ENCODE peak calls at places on chromosomes 7 and 10, in six cellular contexts. One of them, this sample, is unnamed.

GRCh38 chr10:46523119-46523880 is 33.2 kb downstream of the GPRIN2 start:
- DNase-seq in foreskin keratinocyte: no peak
- DNase-seq in suprapubic skin: peak; percentile 66
- DNase-seq in left ventricle myocardium inferior: peak; percentile 19
- DNase-seq in foreskin fibroblast: no peak
- DNase-seq in fibroblast of lung: peak; percentile 41
- DNase-seq in this sample: no peak

GRCh38 chr10:102322914-102323313 is 72.6 kb upstream of the NFKB2 start:
- DNase-seq in left ventricle myocardium inferior: no peak
- DNase-seq in suprapubic skin: no peak
- DNase-seq in fibroblast of lung: peak; percentile 78
- DNase-seq in foreskin fibroblast: no peak
- DNase-seq in foreskin keratinocyte: no peak
- DNase-seq in this sample: no peak

GRCh38 chr10:130714700-130715467 is 578.7 kb downstream of the GLRX3 start:
- DNase-seq in foreskin fibroblast: no peak
- DNase-seq in left ventricle myocardium inferior: no peak
- DNase-seq in foreskin keratinocyte: no peak
- DNase-seq in fibroblast of lung: no peak
- DNase-seq in suprapubic skin: no peak
- DNase-seq in this sample: no peak

GRCh38 chr7:30682131-30683083 is at the start of gene CRHR2:
- DNase-seq in suprapubic skin: no peak
- DNase-seq in fibroblast of lung: no peak
- DNase-seq in left ventricle myocardium inferior: peak; percentile 26
- DNase-seq in foreskin fibroblast: no peak
- DNase-seq in foreskin keratinocyte: no peak
- DNase-seq in this sample: no peak

GRCh38 chr7:16839646-16840045 is 34.8 kb upstream of the AGR2 start:
- DNase-seq in suprapubic skin: no peak
- DNase-seq in foreskin keratinocyte: no peak
- DNase-seq in fibroblast of lung: peak; percentile 49
- DNase-seq in foreskin fibroblast: peak; percentile 38
- DNase-seq in left ventricle myocardium inferior: no peak
- DNase-seq in this sample: no peak

GRCh38 chr10:104328916-104329710 is 9.2 kb downstream of the ITPRIP start:
- DNase-seq in suprapubic skin: peak; percentile 83
- DNase-seq in left ventricle myocardium inferior: no peak
- DNase-seq in foreskin keratinocyte: peak; percentile 96
- DNase-seq in foreskin fibroblast: peak; percentile 95
- DNase-seq in fibroblast of lung: peak; percentile 97
- DNase-seq in this sample: no peak

GRCh38 chr10:34235164-34235832 is 579.8 kb downstream of the PARD3 start:
- DNase-seq in foreskin keratinocyte: peak; percentile 29
- DNase-seq in suprapubic skin: no peak
- DNase-seq in fibroblast of lung: peak; percentile 89
- DNase-seq in left ventricle myocardium inferior: no peak
- DNase-seq in foreskin fibroblast: peak; percentile 50
- DNase-seq in this sample: no peak

GRCh38 chr10:3126741-3127342 is 45.7 kb downstream of the PITRM1 start:
- DNase-seq in suprapubic skin: no peak
- DNase-seq in left ventricle myocardium inferior: peak; percentile 56
- DNase-seq in foreskin fibroblast: peak; percentile 16
- DNase-seq in foreskin keratinocyte: no peak
- DNase-seq in fibroblast of lung: peak; percentile 16
- DNase-seq in this sample: no peak

GRCh38 chr10:100520811-100521210 is 1.1 kb upstream of the SEC31B start:
- DNase-seq in foreskin fibroblast: peak; percentile 70
- DNase-seq in left ventricle myocardium inferior: no peak
- DNase-seq in fibroblast of lung: peak; percentile 71
- DNase-seq in suprapubic skin: no peak
- DNase-seq in foreskin keratinocyte: peak; percentile 29
- DNase-seq in this sample: no peak

GRCh38 chr10:74039561-74040145 is 41.7 kb downstream of the VCL start:
- DNase-seq in suprapubic skin: no peak
- DNase-seq in foreskin fibroblast: peak; percentile 83
- DNase-seq in fibroblast of lung: peak; percentile 70
- DNase-seq in foreskin keratinocyte: no peak
- DNase-seq in left ventricle myocardium inferior: no peak
- DNase-seq in this sample: no peak

DNA sequence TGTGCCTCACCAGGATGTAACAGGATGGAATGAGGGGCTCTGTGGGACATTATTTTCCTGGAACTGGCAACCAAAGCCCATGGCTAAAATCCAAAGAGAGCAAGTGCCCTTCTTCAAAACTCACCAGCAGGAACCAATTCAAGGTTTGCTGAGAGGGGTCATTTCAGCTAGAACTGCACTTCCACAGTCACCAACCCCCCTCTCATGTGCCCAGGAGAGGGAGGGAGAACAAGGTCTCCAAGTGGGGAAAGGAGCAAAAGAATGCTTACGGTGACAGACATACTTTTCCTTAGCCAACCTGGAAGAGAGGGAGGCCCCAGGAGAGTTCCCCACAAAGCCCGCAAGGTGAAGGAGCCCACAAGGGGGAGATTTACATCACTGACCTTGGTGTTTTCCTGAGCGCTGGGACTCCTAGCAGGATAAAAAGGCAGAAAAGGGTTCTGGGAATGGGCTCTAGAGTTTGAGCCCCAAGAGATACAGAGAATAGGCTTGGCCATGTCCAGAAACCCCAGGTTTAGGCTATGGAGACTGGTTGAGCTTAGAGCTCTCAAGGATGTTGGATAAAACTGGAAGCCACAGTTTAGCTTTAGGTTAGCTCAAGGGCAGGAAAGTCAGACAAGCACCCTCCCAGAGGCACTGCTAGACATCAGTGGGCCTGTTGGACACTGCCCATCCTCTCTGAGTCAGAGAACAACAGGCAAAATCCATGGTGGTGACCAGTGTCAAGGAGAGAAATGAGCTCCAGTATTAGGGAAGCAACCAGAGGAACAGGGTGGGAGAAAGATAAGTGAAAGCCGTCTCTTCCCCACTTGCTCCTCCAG is 63.9 kb upstream of the GHITM start:
- DNase-seq in suprapubic skin: no peak
- DNase-seq in foreskin fibroblast: peak; percentile 48
- DNase-seq in foreskin keratinocyte: no peak
- DNase-seq in left ventricle myocardium inferior: no peak
- DNase-seq in fibroblast of lung: no peak
- DNase-seq in this sample: no peak
- TF ChIP-seq CTCF in suprapubic skin: no peak
- TF ChIP-seq CTCF in foreskin fibroblast: no peak
- TF ChIP-seq CTCF in foreskin keratinocyte: no peak
- TF ChIP-seq CTCF in left ventricle myocardium inferior: no peak
- TF ChIP-seq CTCF in fibroblast of lung: no peak
- TF ChIP-seq CTCF in this sample: no peak

GRCh38 chr7:105399043-105399725 is 10.5 kb upstream of the SRPK2 start:
- DNase-seq in left ventricle myocardium inferior: no peak
- DNase-seq in foreskin keratinocyte: no peak
- DNase-seq in suprapubic skin: no peak
- DNase-seq in fibroblast of lung: peak; percentile 33
- DNase-seq in foreskin fibroblast: peak; percentile 52
- DNase-seq in this sample: peak; percentile 2
- TF ChIP-seq CTCF in left ventricle myocardium inferior: no peak
- TF ChIP-seq CTCF in foreskin keratinocyte: peak; percentile 63
- TF ChIP-seq CTCF in suprapubic skin: no peak
- TF ChIP-seq CTCF in fibroblast of lung: peak; percentile 13
- TF ChIP-seq CTCF in foreskin fibroblast: peak; percentile 31
- TF ChIP-seq CTCF in this sample: peak; percentile 36

GRCh38 chr10:95246582-95247051 is 44.2 kb downstream of the PDLIM1 start:
- DNase-seq in foreskin keratinocyte: no peak
- DNase-seq in suprapubic skin: peak; percentile 84
- DNase-seq in left ventricle myocardium inferior: peak; percentile 68
- DNase-seq in foreskin fibroblast: peak; percentile 89
- DNase-seq in fibroblast of lung: peak; percentile 70
- DNase-seq in this sample: peak; percentile 59
- TF ChIP-seq CTCF in foreskin keratinocyte: peak; percentile 81
- TF ChIP-seq CTCF in suprapubic skin: peak; percentile 57
- TF ChIP-seq CTCF in left ventricle myocardium inferior: peak; percentile 88
- TF ChIP-seq CTCF in foreskin fibroblast: peak; percentile 76
- TF ChIP-seq CTCF in fibroblast of lung: peak; percentile 83
- TF ChIP-seq CTCF in this sample: peak; percentile 74

GRCh38 chr7:37448057-37448636 is 517 bp downstream of the ELMO1 start:
- DNase-seq in left ventricle myocardium inferior: peak; percentile 43
- DNase-seq in foreskin fibroblast: peak; percentile 1
- DNase-seq in fibroblast of lung: no peak
- DNase-seq in suprapubic skin: peak; percentile 68
- DNase-seq in foreskin keratinocyte: no peak
- DNase-seq in this sample: no peak

GRCh38 chr7:37449621-37450020 is 957 bp upstream of the ELMO1 start:
- DNase-seq in suprapubic skin: no peak
- DNase-seq in fibroblast of lung: no peak
- DNase-seq in foreskin keratinocyte: no peak
- DNase-seq in left ventricle myocardium inferior: no peak
- DNase-seq in foreskin fibroblast: no peak
- DNase-seq in this sample: no peak

GRCh38 chr7:37450035-37450434 is 1.4 kb upstream of the ELMO1 start:
- DNase-seq in suprapubic skin: no peak
- DNase-seq in left ventricle myocardium inferior: no peak
- DNase-seq in fibroblast of lung: no peak
- DNase-seq in foreskin keratinocyte: no peak
- DNase-seq in foreskin fibroblast: no peak
- DNase-seq in this sample: no peak

GRCh38 chr7:37446371-37446770 is 2.3 kb downstream of the ELMO1 start:
- DNase-seq in foreskin keratinocyte: no peak
- DNase-seq in fibroblast of lung: no peak
- DNase-seq in suprapubic skin: no peak
- DNase-seq in foreskin fibroblast: no peak
- DNase-seq in left ventricle myocardium inferior: no peak
- DNase-seq in this sample: no peak

GRCh38 chr7:37448637-37449331 is at the start of gene ELMO1:
- DNase-seq in foreskin fibroblast: peak; percentile 32
- DNase-seq in suprapubic skin: peak; percentile 87
- DNase-seq in fibroblast of lung: peak; percentile 24
- DNase-seq in left ventricle myocardium inferior: peak; percentile 80
- DNase-seq in foreskin keratinocyte: peak; percentile 4
- DNase-seq in this sample: no peak
- TF ChIP-seq CTCF in foreskin fibroblast: no peak
- TF ChIP-seq CTCF in suprapubic skin: peak; percentile 24
- TF ChIP-seq CTCF in fibroblast of lung: no peak
- TF ChIP-seq CTCF in left ventricle myocardium inferior: peak; percentile 69
- TF ChIP-seq CTCF in foreskin keratinocyte: peak; percentile 32
- TF ChIP-seq CTCF in this sample: peak; percentile 31

GRCh38 chr10:26861326-26861998 is 704 bp upstream of the ABI1 start:
- DNase-seq in left ventricle myocardium inferior: no peak
- DNase-seq in fibroblast of lung: no peak
- DNase-seq in foreskin keratinocyte: no peak
- DNase-seq in suprapubic skin: no peak
- DNase-seq in foreskin fibroblast: no peak
- DNase-seq in this sample: no peak
- TF ChIP-seq CTCF in left ventricle myocardium inferior: peak; percentile 84
- TF ChIP-seq CTCF in fibroblast of lung: no peak
- TF ChIP-seq CTCF in foreskin keratinocyte: no peak
- TF ChIP-seq CTCF in suprapubic skin: peak; percentile 20
- TF ChIP-seq CTCF in foreskin fibroblast: no peak
- TF ChIP-seq CTCF in this sample: no peak